ENCODE peak calls at places on chromosomes 2 and 18, in nine cellular contexts. One of them, this sample, is unnamed.
A peak's percentile ranks its signal among the peaks of the same experiment; 100 is the strongest.

GRCh38 chr2:65639156-65639876 is 206.9 kb upstream of the SPRED2 start:
- DNase-seq in SJSA1: no peak
- DNase-seq in psoas muscle: no peak
- DNase-seq in colonic mucosa: no peak
- DNase-seq in esophagus muscularis mucosa: peak; percentile 74
- DNase-seq in small intestine: no peak
- DNase-seq in CD8-positive, alpha-beta T cell: no peak
- DNase-seq in hepatocyte: peak; percentile 20
- DNase-seq in PC-3: peak; percentile 20
- DNase-seq in this sample: no peak

GRCh38 chr2:28322887-28323483 is 69.7 kb upstream of the FOSL2 start:
- DNase-seq in SJSA1: no peak
- DNase-seq in psoas muscle: no peak
- DNase-seq in colonic mucosa: no peak
- DNase-seq in esophagus muscularis mucosa: peak; percentile 66
- DNase-seq in small intestine: no peak
- DNase-seq in CD8-positive, alpha-beta T cell: no peak
- DNase-seq in hepatocyte: no peak
- DNase-seq in PC-3: no peak
- DNase-seq in this sample: no peak

GRCh38 chr18:61651880-61652268 is 240.9 kb downstream of the RNF152 start:
- DNase-seq in SJSA1: no peak
- DNase-seq in psoas muscle: no peak
- DNase-seq in colonic mucosa: peak; percentile 75
- DNase-seq in esophagus muscularis mucosa: no peak
- DNase-seq in small intestine: peak; percentile 94
- DNase-seq in CD8-positive, alpha-beta T cell: no peak
- DNase-seq in hepatocyte: no peak
- DNase-seq in PC-3: peak; percentile 59
- DNase-seq in this sample: no peak

GRCh38 chr2:85215074-85216050 is 82.2 kb downstream of the TCF7L1 start:
- DNase-seq in SJSA1: peak; percentile 90
- DNase-seq in psoas muscle: peak; percentile 39
- DNase-seq in colonic mucosa: no peak
- DNase-seq in esophagus muscularis mucosa: no peak
- DNase-seq in small intestine: peak; percentile 31
- DNase-seq in CD8-positive, alpha-beta T cell: no peak
- DNase-seq in hepatocyte: peak; percentile 67
- DNase-seq in PC-3: no peak
- DNase-seq in this sample: no peak

GRCh38 chr2:190603374-190603773 is 45.5 kb upstream of the NAB1 start:
- DNase-seq in SJSA1: no peak
- DNase-seq in psoas muscle: no peak
- DNase-seq in colonic mucosa: no peak
- DNase-seq in esophagus muscularis mucosa: peak; percentile 74
- DNase-seq in small intestine: no peak
- DNase-seq in CD8-positive, alpha-beta T cell: no peak
- DNase-seq in hepatocyte: no peak
- DNase-seq in PC-3: no peak
- DNase-seq in this sample: no peak

GRCh38 chr2:42928692-42929576 is 136.6 kb upstream of the HAAO start:
- DNase-seq in SJSA1: peak; percentile 32
- DNase-seq in psoas muscle: no peak
- DNase-seq in colonic mucosa: peak; percentile 71
- DNase-seq in esophagus muscularis mucosa: no peak
- DNase-seq in small intestine: peak; percentile 83
- DNase-seq in CD8-positive, alpha-beta T cell: no peak
- DNase-seq in hepatocyte: peak; percentile 78
- DNase-seq in PC-3: peak; percentile 19
- DNase-seq in this sample: no peak

GRCh38 chr18:62992877-62993365 is 277.6 kb downstream of the PHLPP1 start:
- DNase-seq in SJSA1: no peak
- DNase-seq in psoas muscle: no peak
- DNase-seq in colonic mucosa: no peak
- DNase-seq in esophagus muscularis mucosa: no peak
- DNase-seq in small intestine: no peak
- DNase-seq in CD8-positive, alpha-beta T cell: no peak
- DNase-seq in hepatocyte: no peak
- DNase-seq in PC-3: no peak
- DNase-seq in this sample: no peak

GRCh38 chr2:34337735-34338134 is 738.6 kb upstream of the FAM98A start:
- DNase-seq in SJSA1: no peak
- DNase-seq in psoas muscle: no peak
- DNase-seq in colonic mucosa: no peak
- DNase-seq in esophagus muscularis mucosa: no peak
- DNase-seq in small intestine: no peak
- DNase-seq in CD8-positive, alpha-beta T cell: no peak
- DNase-seq in hepatocyte: no peak
- DNase-seq in PC-3: no peak
- DNase-seq in this sample: no peak

GRCh38 chr18:5584751-5585417 is 41.1 kb upstream of the EPB41L3 start:
- DNase-seq in SJSA1: peak; percentile 25
- DNase-seq in psoas muscle: no peak
- DNase-seq in colonic mucosa: no peak
- DNase-seq in esophagus muscularis mucosa: no peak
- DNase-seq in small intestine: no peak
- DNase-seq in CD8-positive, alpha-beta T cell: no peak
- DNase-seq in hepatocyte: no peak
- DNase-seq in PC-3: peak; percentile 13
- DNase-seq in this sample: no peak

GRCh38 chr2:189247276-189247675 is 67.7 kb upstream of the COL5A2 start:
- DNase-seq in SJSA1: no peak
- DNase-seq in psoas muscle: no peak
- DNase-seq in colonic mucosa: no peak
- DNase-seq in esophagus muscularis mucosa: no peak
- DNase-seq in small intestine: no peak
- DNase-seq in CD8-positive, alpha-beta T cell: no peak
- DNase-seq in hepatocyte: no peak
- DNase-seq in PC-3: no peak
- DNase-seq in this sample: no peak

GRCh38 chr18:70333757-70334156 is 44.9 kb downstream of the SOCS6 start:
- DNase-seq in SJSA1: peak; percentile 69
- DNase-seq in psoas muscle: no peak
- DNase-seq in colonic mucosa: no peak
- DNase-seq in esophagus muscularis mucosa: no peak
- DNase-seq in small intestine: no peak
- DNase-seq in CD8-positive, alpha-beta T cell: no peak
- DNase-seq in hepatocyte: peak; percentile 55
- DNase-seq in PC-3: peak; percentile 66
- DNase-seq in this sample: no peak

GRCh38 chr2:125418483-125418882 is 1237.5 kb upstream of the GYPC start:
- DNase-seq in SJSA1: no peak
- DNase-seq in psoas muscle: no peak
- DNase-seq in colonic mucosa: peak; percentile 23
- DNase-seq in esophagus muscularis mucosa: no peak
- DNase-seq in small intestine: no peak
- DNase-seq in CD8-positive, alpha-beta T cell: no peak
- DNase-seq in hepatocyte: no peak
- DNase-seq in PC-3: no peak
- DNase-seq in this sample: no peak
- H3K9me3 ChIP-seq in SJSA1: no peaks in the 10 kb centered on the region
- H3K9me3 ChIP-seq in psoas muscle: no peaks in the 10 kb centered on the region
- H3K9me3 ChIP-seq in colonic mucosa: no peaks in the 10 kb centered on the region
- H3K9me3 ChIP-seq in esophagus muscularis mucosa: no peaks in the 10 kb centered on the region
- H3K9me3 ChIP-seq in small intestine: no peaks in the 10 kb centered on the region
- H3K9me3 ChIP-seq in CD8-positive, alpha-beta T cell: no peaks in the 10 kb centered on the region
- H3K9me3 ChIP-seq in hepatocyte: no peaks in the 10 kb centered on the region
- H3K9me3 ChIP-seq in PC-3: peaks cover 3% of the 10 kb centered on the region
- H3K9me3 ChIP-seq in this sample: no peaks in the 10 kb centered on the region

GRCh38 chr2:239309398-239310245 is 91.2 kb downstream of the HDAC4 start:
- DNase-seq in SJSA1: no peak
- DNase-seq in psoas muscle: no peak
- DNase-seq in colonic mucosa: no peak
- DNase-seq in esophagus muscularis mucosa: no peak
- DNase-seq in small intestine: no peak
- DNase-seq in CD8-positive, alpha-beta T cell: no peak
- DNase-seq in hepatocyte: no peak
- DNase-seq in PC-3: no peak
- DNase-seq in this sample: no peak
- H3K27ac ChIP-seq in SJSA1: peak overlapping the region; percentile 68
- H3K27ac ChIP-seq in psoas muscle: peak overlapping the region; percentile 97
- H3K27ac ChIP-seq in colonic mucosa: peak overlapping the region; percentile 43
- H3K27ac ChIP-seq in esophagus muscularis mucosa: peak overlapping the region; percentile 92
- H3K27ac ChIP-seq in small intestine: peak overlapping the region; percentile 72
- H3K27ac ChIP-seq in CD8-positive, alpha-beta T cell: no peak overlapping the region
- H3K27ac ChIP-seq in hepatocyte: peak overlapping the region; percentile 88
- H3K27ac ChIP-seq in PC-3: no peak overlapping the region
- H3K27ac ChIP-seq in this sample: no peak overlapping the region

GRCh38 chr2:136205615-136206014 is 87.7 kb upstream of the CXCR4 start:
- DNase-seq in SJSA1: no peak
- DNase-seq in psoas muscle: no peak
- DNase-seq in colonic mucosa: no peak
- DNase-seq in esophagus muscularis mucosa: peak; percentile 80
- DNase-seq in small intestine: no peak
- DNase-seq in CD8-positive, alpha-beta T cell: no peak
- DNase-seq in hepatocyte: no peak
- DNase-seq in PC-3: no peak
- DNase-seq in this sample: no peak
- H3K9me3 ChIP-seq in SJSA1: no peaks in the 10 kb centered on the region
- H3K9me3 ChIP-seq in psoas muscle: no peaks in the 10 kb centered on the region
- H3K9me3 ChIP-seq in colonic mucosa: no peaks in the 10 kb centered on the region
- H3K9me3 ChIP-seq in esophagus muscularis mucosa: peaks cover 7% of the 10 kb centered on the region
- H3K9me3 ChIP-seq in small intestine: no peaks in the 10 kb centered on the region
- H3K9me3 ChIP-seq in CD8-positive, alpha-beta T cell: no peaks in the 10 kb centered on the region
- H3K9me3 ChIP-seq in hepatocyte: no peaks in the 10 kb centered on the region
- H3K9me3 ChIP-seq in PC-3: no peaks in the 10 kb centered on the region
- H3K9me3 ChIP-seq in this sample: no peaks in the 10 kb centered on the region

DNA sequence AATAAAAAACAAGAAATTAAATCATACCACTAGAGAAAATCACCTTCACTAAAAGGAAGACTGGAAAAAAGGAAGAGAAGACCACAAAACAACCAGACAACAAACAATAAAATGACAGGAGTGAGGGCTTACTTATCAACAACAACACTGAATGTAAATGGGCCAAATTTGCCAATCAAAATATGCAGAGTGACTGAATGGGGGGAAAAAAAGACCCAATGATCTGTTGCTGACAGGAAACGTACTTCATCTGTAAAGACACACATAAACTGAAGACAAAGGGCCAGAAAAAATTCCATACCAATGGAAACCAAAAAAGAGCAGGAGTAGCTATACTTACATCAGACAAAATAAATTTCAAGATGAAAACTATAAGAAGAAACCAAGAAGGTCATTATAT is 25.5 kb upstream of the EML6 start:
- DNase-seq in SJSA1: no peak
- DNase-seq in psoas muscle: no peak
- DNase-seq in colonic mucosa: no peak
- DNase-seq in esophagus muscularis mucosa: no peak
- DNase-seq in small intestine: no peak
- DNase-seq in CD8-positive, alpha-beta T cell: no peak
- DNase-seq in hepatocyte: no peak
- DNase-seq in PC-3: no peak
- DNase-seq in this sample: no peak
- H3K27ac ChIP-seq in SJSA1: no peak overlapping the region
- H3K27ac ChIP-seq in psoas muscle: no peak overlapping the region
- H3K27ac ChIP-seq in colonic mucosa: no peak overlapping the region
- H3K27ac ChIP-seq in esophagus muscularis mucosa: no peak overlapping the region
- H3K27ac ChIP-seq in small intestine: no peak overlapping the region
- H3K27ac ChIP-seq in CD8-positive, alpha-beta T cell: no peak overlapping the region
- H3K27ac ChIP-seq in hepatocyte: no peak overlapping the region
- H3K27ac ChIP-seq in PC-3: no peak overlapping the region
- H3K27ac ChIP-seq in this sample: no peak overlapping the region

GRCh38 chr2:236811062-236811656 is 241.5 kb downstream of the ACKR3 start:
- DNase-seq in SJSA1: no peak
- DNase-seq in psoas muscle: no peak
- DNase-seq in colonic mucosa: no peak
- DNase-seq in esophagus muscularis mucosa: no peak
- DNase-seq in small intestine: no peak
- DNase-seq in CD8-positive, alpha-beta T cell: no peak
- DNase-seq in hepatocyte: no peak
- DNase-seq in PC-3: no peak
- DNase-seq in this sample: no peak

GRCh38 chr2:236802862-236803261 is 233.2 kb downstream of the ACKR3 start:
- DNase-seq in SJSA1: no peak
- DNase-seq in psoas muscle: no peak
- DNase-seq in colonic mucosa: no peak
- DNase-seq in esophagus muscularis mucosa: no peak
- DNase-seq in small intestine: no peak
- DNase-seq in CD8-positive, alpha-beta T cell: no peak
- DNase-seq in hepatocyte: no peak
- DNase-seq in PC-3: no peak
- DNase-seq in this sample: no peak

GRCh38 chr2:236803621-236804020 is 234.0 kb downstream of the ACKR3 start:
- DNase-seq in SJSA1: no peak
- DNase-seq in psoas muscle: no peak
- DNase-seq in colonic mucosa: no peak
- DNase-seq in esophagus muscularis mucosa: no peak
- DNase-seq in small intestine: no peak
- DNase-seq in CD8-positive, alpha-beta T cell: no peak
- DNase-seq in hepatocyte: no peak
- DNase-seq in PC-3: no peak
- DNase-seq in this sample: no peak

DNA sequence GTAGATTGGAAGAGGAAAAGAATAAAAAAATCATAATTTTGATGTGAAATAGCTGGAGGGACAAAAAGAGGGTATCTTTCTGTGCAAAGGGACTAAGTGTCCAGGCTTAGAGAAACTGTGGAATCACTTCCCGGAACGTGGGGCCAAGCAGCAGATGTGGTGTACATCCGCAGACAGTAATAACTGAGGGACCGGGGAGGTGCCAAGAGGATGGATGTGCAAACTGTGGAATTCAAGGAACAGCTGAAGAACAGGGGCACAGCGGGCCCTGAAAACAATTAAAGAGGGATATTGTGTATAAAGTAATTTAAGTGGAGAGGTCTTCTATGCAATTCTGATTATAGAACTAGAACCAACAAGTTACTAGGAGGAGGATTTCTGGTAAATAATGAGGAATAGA is 236.5 kb downstream of the ACKR3 start:
- DNase-seq in SJSA1: peak; percentile 43
- DNase-seq in psoas muscle: no peak
- DNase-seq in colonic mucosa: no peak
- DNase-seq in esophagus muscularis mucosa: no peak
- DNase-seq in small intestine: no peak
- DNase-seq in CD8-positive, alpha-beta T cell: no peak
- DNase-seq in hepatocyte: no peak
- DNase-seq in PC-3: no peak
- DNase-seq in this sample: no peak
- H3K9me3 ChIP-seq in SJSA1: peaks cover 14% of the 10 kb centered on the region
- H3K9me3 ChIP-seq in psoas muscle: no peaks in the 10 kb centered on the region
- H3K9me3 ChIP-seq in colonic mucosa: no peaks in the 10 kb centered on the region
- H3K9me3 ChIP-seq in esophagus muscularis mucosa: peaks cover 10% of the 10 kb centered on the region
- H3K9me3 ChIP-seq in small intestine: no peaks in the 10 kb centered on the region
- H3K9me3 ChIP-seq in CD8-positive, alpha-beta T cell: peaks cover 3% of the 10 kb centered on the region
- H3K9me3 ChIP-seq in hepatocyte: peaks cover 10% of the 10 kb centered on the region
- H3K9me3 ChIP-seq in PC-3: peaks cover 6% of the 10 kb centered on the region
- H3K9me3 ChIP-seq in this sample: no peaks in the 10 kb centered on the region

GRCh38 chr18:24810561-24810960 is 350.1 kb downstream of the HRH4 start:
- DNase-seq in SJSA1: no peak
- DNase-seq in psoas muscle: no peak
- DNase-seq in colonic mucosa: peak; percentile 84
- DNase-seq in esophagus muscularis mucosa: no peak
- DNase-seq in small intestine: no peak
- DNase-seq in CD8-positive, alpha-beta T cell: no peak
- DNase-seq in hepatocyte: no peak
- DNase-seq in PC-3: no peak
- DNase-seq in this sample: no peak
- H3K27ac ChIP-seq in SJSA1: no peak overlapping the region
- H3K27ac ChIP-seq in psoas muscle: no peak overlapping the region
- H3K27ac ChIP-seq in colonic mucosa: peak overlapping the region; percentile 84
- H3K27ac ChIP-seq in esophagus muscularis mucosa: no peak overlapping the region
- H3K27ac ChIP-seq in small intestine: no peak overlapping the region
- H3K27ac ChIP-seq in CD8-positive, alpha-beta T cell: no peak overlapping the region
- H3K27ac ChIP-seq in hepatocyte: no peak overlapping the region
- H3K27ac ChIP-seq in PC-3: no peak overlapping the region
- H3K27ac ChIP-seq in this sample: no peak overlapping the region

This sample was measured in effector memory CD4-positive, alpha-beta T cell.